ENCODE peak calls at places on chromosome 1, in four cellular contexts. U is uterus, N is ACHN, H is mucosa of descending colon. M is an unnamed sample.

GRCh38 chr1:102085896-102086295 is 89.2 kb upstream of the OLFM3 start:
- DNase-seq in U (no peak), N (no peak), H (no peak), M (no peak)

GRCh38 chr1:216617081-216617480 is 106.1 kb downstream of the ESRRG start:
- DNase-seq in U (no peak), N (no peak), H (no peak), M (no peak)

GRCh38 chr1:113456967-113457366 is 66.7 kb downstream of the MAGI3 start:
- DNase-seq in U (peak), N (peak), H (no peak), M (peak)

GRCh38 chr1:161174911-161175310 is 2.4 kb downstream of the B4GALT3 start:
- DNase-seq in U (no peak), N (no peak), H (peak), M (peak)

GRCh38 chr1:201214461-201214860 is 23.8 kb downstream of the IGFN1 start:
- DNase-seq in U (no peak), N (peak), H (no peak), M (no peak)

GRCh38 chr1:153553096-153553495 is 4.0 kb upstream of the S100A3 start:
- DNase-seq in U (no peak), N (no peak), H (peak), M (no peak)

GRCh38 chr1:84300991-84301758 is at the start of gene SAMD13:
- DNase-seq in U (peak), N (peak), H (peak), M (peak)

GRCh38 chr1:61496501-61496900 is 228.4 kb downstream of the TM2D1 start:
- DNase-seq in U (no peak), N (no peak), H (no peak), M (no peak)

GRCh38 chr1:101207891-101208290 is 28.9 kb upstream of the S1PR1 start:
- DNase-seq in U (no peak), N (no peak), H (no peak), M (no peak)

GRCh38 chr1:220843481-220844011 is 35.7 kb upstream of the HLX start:
- DNase-seq in U (peak), N (no peak), H (no peak), M (peak)

M was measured in left cardiac atrium.